ENCODE peak calls at places on chromosomes 3 and 15, in seven cellular contexts. A is gastrocnemius medialis, N is body of pancreas, O is adrenal gland, T is Peyer's patch, E is tibial nerve, V is stomach. Q is an unnamed sample.
A peak's percentile ranks its signal among the peaks of the same experiment; 100 is the strongest.

GRCh38 chr3:175932586-175932985 is 1073.5 kb downstream of the NAALADL2 start:
- DNase-seq in A (no peak), N (no peak), O (no peak), T (no peak), E (no peak), V (no peak), Q (no peak)

GRCh38 chr3:115819785-115820384 is 196.6 kb downstream of the GAP43 start:
- DNase-seq in A (peak; percentile 6), N (peak; percentile 81), O (peak; percentile 66), T (no peak), E (peak; percentile 93), V (peak; percentile 71), Q (peak; percentile 75)

GRCh38 chr15:76337047-76337738 is 620 bp downstream of the ISL2 start:
- DNase-seq in A (no peak), N (no peak), O (no peak), T (no peak), E (no peak), V (no peak), Q (no peak)

GRCh38 chr15:60255390-60255789 is 142.4 kb downstream of the ANXA2 start:
- DNase-seq in A (no peak), N (no peak), O (no peak), T (no peak), E (peak; percentile 8), V (no peak), Q (no peak)

GRCh38 chr3:147002721-147003120 is 397.6 kb upstream of the PLSCR5 start:
- DNase-seq in A (no peak), N (no peak), O (no peak), T (no peak), E (no peak), V (no peak), Q (no peak)

GRCh38 chr3:52104664-52105281 is 48.4 kb upstream of the DUSP7 start:
- DNase-seq in A (no peak), N (no peak), O (no peak), T (no peak), E (no peak), V (no peak), Q (no peak)

GRCh38 chr3:179015551-179016020 is 56.0 kb downstream of the ZMAT3 start:
- DNase-seq in A (no peak), N (peak; percentile 46), O (peak; percentile 58), T (no peak), E (peak; percentile 88), V (peak; percentile 28), Q (peak; percentile 32)

GRCh38 chr3:147120029-147120428 is 286.3 kb downstream of the ZIC4 start:
- DNase-seq in A (no peak), N (no peak), O (no peak), T (no peak), E (no peak), V (no peak), Q (no peak)

GRCh38 chr3:4716731-4717362 is 223.7 kb downstream of the ITPR1 start:
- DNase-seq in A (no peak), N (no peak), O (no peak), T (no peak), E (peak; percentile 68), V (no peak), Q (no peak)

GRCh38 chr3:65713016-65713415 is 325.7 kb downstream of the MAGI1 start:
- DNase-seq in A (no peak), N (no peak), O (no peak), T (no peak), E (no peak), V (no peak), Q (no peak)

GRCh38 chr3:174618368-174618767 is 240.8 kb upstream of the NAALADL2 start:
- DNase-seq in A (no peak), N (no peak), O (no peak), T (no peak), E (no peak), V (no peak), Q (no peak)

GRCh38 chr3:21942328-21942727 is 191.3 kb upstream of the ZNF385D start:
- DNase-seq in A (peak; percentile 44), N (no peak), O (no peak), T (no peak), E (no peak), V (no peak), Q (no peak)

GRCh38 chr3:11386413-11387155 is 114.4 kb downstream of the ATG7 start:
- DNase-seq in A (no peak), N (no peak), O (peak; percentile 80), T (no peak), E (no peak), V (no peak), Q (peak; percentile 73)

GRCh38 chr15:60932051-60932915 is 296.8 kb downstream of the RORA start:
- DNase-seq in A (peak; percentile 89), N (no peak), O (peak; percentile 85), T (no peak), E (no peak), V (peak; percentile 59), Q (no peak)

GRCh38 chr3:130258532-130258952 is 86.9 kb upstream of the COL6A5 start:
- DNase-seq in A (no peak), N (no peak), O (no peak), T (no peak), E (peak; percentile 9), V (no peak), Q (peak; percentile 16)

GRCh38 chr15:52113246-52113645 is 671 bp upstream of the BCL2L10 start:
- DNase-seq in A (no peak), N (no peak), O (no peak), T (no peak), E (no peak), V (no peak), Q (no peak)

GRCh38 chr3:15649341-15649740 is 47.8 kb downstream of the BTD start:
- DNase-seq in A (no peak), N (no peak), O (no peak), T (no peak), E (no peak), V (no peak), Q (no peak)

GRCh38 chr15:70559223-70559823 is 204.0 kb downstream of the UACA start:
- DNase-seq in A (peak; percentile 22), N (no peak), O (peak; percentile 23), T (no peak), E (peak; percentile 38), V (peak; percentile 38), Q (no peak)

GRCh38 chr15:62392411-62392810 is 227.3 kb upstream of the C2CD4B start:
- DNase-seq in A (peak; percentile 14), N (no peak), O (peak; percentile 17), T (no peak), E (no peak), V (no peak), Q (no peak)

GRCh38 chr3:46351646-46352045 is 2.3 kb upstream of the CCR2 start:
- DNase-seq in A (no peak), N (no peak), O (peak; percentile 52), T (no peak), E (no peak), V (no peak), Q (no peak)

GRCh38 chr3:20039082-20039764 is 1.0 kb upstream of the KAT2B start:
- DNase-seq in A (no peak), N (no peak), O (no peak), T (no peak), E (no peak), V (no peak), Q (no peak)

GRCh38 chr3:27072943-27073725 is 296.0 kb downstream of the NEK10 start:
- DNase-seq in A (no peak), N (no peak), O (no peak), T (no peak), E (no peak), V (no peak), Q (no peak)

GRCh38 chr3:172770382-172770781 is 19.9 kb downstream of the ECT2 start:
- DNase-seq in A (no peak), N (no peak), O (no peak), T (no peak), E (no peak), V (no peak), Q (no peak)

GRCh38 chr3:172760406-172760805 is 9.9 kb downstream of the ECT2 start:
- DNase-seq in A (no peak), N (no peak), O (no peak), T (no peak), E (no peak), V (no peak), Q (no peak)

GRCh38 chr3:172771672-172772071 is 21.1 kb downstream of the ECT2 start:
- DNase-seq in A (no peak), N (no peak), O (no peak), T (no peak), E (no peak), V (no peak), Q (no peak)

GRCh38 chr3:172766718-172767405 is 16.3 kb downstream of the ECT2 start:
- DNase-seq in A (no peak), N (no peak), O (no peak), T (no peak), E (no peak), V (no peak), Q (no peak)

GRCh38 chr3:172766241-172766640 is 15.7 kb downstream of the ECT2 start:
- DNase-seq in A (no peak), N (no peak), O (no peak), T (no peak), E (no peak), V (no peak), Q (no peak)
- H3K27ac ChIP-seq in A (no peak overlapping the region), N (no peak overlapping the region), O (no peak overlapping the region), T (no peak overlapping the region), E (no peak overlapping the region), V (no peak overlapping the region), Q (no peak overlapping the region)

GRCh38 chr3:100400782-100401673 is at the start of the genes LNP1 and TOMM70:
- DNase-seq in A (peak; percentile 97), N (peak; percentile 98), O (peak; percentile 95), T (peak; percentile 98), E (peak; percentile 97), V (peak; percentile 98), Q (peak; percentile 96)
- TF ChIP-seq POLR2A in A (peak; percentile 81), N (peak; percentile 97), O (peak; percentile 75), T (peak; percentile 38), E (peak; percentile 67), V (no peak), Q (peak; percentile 73)

GRCh38 chr3:58200846-58201355 is 9.9 kb downstream of the DNASE1L3 start:
- DNase-seq in A (no peak), N (no peak), O (no peak), T (no peak), E (no peak), V (no peak), Q (no peak)
- H3K27ac ChIP-seq in A (peak overlapping the region; percentile 72), N (no peak overlapping the region), O (no peak overlapping the region), T (no peak overlapping the region), E (no peak overlapping the region), V (peak overlapping the region; percentile 43), Q (peak overlapping the region; percentile 55)

GRCh38 chr3:30644615-30645014 is 38.2 kb downstream of the TGFBR2 start:
- DNase-seq in A (peak; percentile 45), N (peak; percentile 23), O (peak; percentile 70), T (no peak), E (peak; percentile 97), V (peak; percentile 40), Q (peak; percentile 66)

GRCh38 chr3:30646181-30646876 is 39.9 kb downstream of the TGFBR2 start:
- DNase-seq in A (no peak), N (no peak), O (no peak), T (no peak), E (no peak), V (no peak), Q (no peak)

GRCh38 chr3:30645077-30645476 is 38.7 kb downstream of the TGFBR2 start:
- DNase-seq in A (no peak), N (no peak), O (no peak), T (no peak), E (no peak), V (no peak), Q (no peak)

GRCh38 chr3:30648670-30649357 is 42.4 kb downstream of the TGFBR2 start:
- DNase-seq in A (no peak), N (no peak), O (no peak), T (no peak), E (no peak), V (no peak), Q (no peak)

GRCh38 chr3:30646961-30647752 is 40.8 kb downstream of the TGFBR2 start:
- DNase-seq in A (no peak), N (no peak), O (no peak), T (no peak), E (no peak), V (no peak), Q (no peak)
- TF ChIP-seq POLR2A in A (no peak), N (no peak), O (no peak), T (no peak), E (no peak), V (no peak), Q (no peak)